ENCODE peak calls at places on chromosomes 6 and 20, in nine cellular contexts. K, W, U, E, S, N, Q, M and F are unnamed samples.

GRCh38 chr6:35024601-35025054 is 116.5 kb downstream of the TCP11 start:
- DNase-seq in K (peak; percentile 79), W (peak; percentile 79), U (no peak), E (no peak), S (no peak), N (peak; percentile 62), Q (peak; percentile 74), M (no peak), F (peak; percentile 55)

GRCh38 chr6:131831392-131831791 is 23.6 kb downstream of the ENPP1 start:
- DNase-seq in K (no peak), W (no peak), U (no peak), E (no peak), S (no peak), N (no peak), Q (no peak), M (peak; percentile 33), F (no peak)

GRCh38 chr20:1879369-1879768 is 15.8 kb upstream of the SIRPA start:
- DNase-seq in K (no peak), W (no peak), U (no peak), E (no peak), S (no peak), N (no peak), Q (no peak), M (no peak), F (no peak)

GRCh38 chr6:102114402-102114801 is 720.9 kb downstream of the GRIK2 start:
- DNase-seq in K (no peak), W (no peak), U (no peak), E (no peak), S (no peak), N (peak; percentile 24), Q (no peak), M (peak; percentile 48), F (peak; percentile 4)

GRCh38 chr6:28357036-28357435 is 7.3 kb downstream of the ZKSCAN3 start:
- DNase-seq in K (no peak), W (no peak), U (no peak), E (no peak), S (no peak), N (no peak), Q (no peak), M (no peak), F (no peak)

GRCh38 chr20:61532736-61533135 is 280.7 kb downstream of the CDH4 start:
- DNase-seq in K (no peak), W (no peak), U (no peak), E (no peak), S (no peak), N (no peak), Q (no peak), M (no peak), F (no peak)

GRCh38 chr20:62754122-62754990 is 41.9 kb upstream of the MRGBP start:
- DNase-seq in K (peak; percentile 17), W (no peak), U (no peak), E (no peak), S (no peak), N (no peak), Q (no peak), M (no peak), F (no peak)

GRCh38 chr6:78483546-78483945 is 383.8 kb upstream of the IRAK1BP1 start:
- DNase-seq in K (no peak), W (no peak), U (no peak), E (no peak), S (no peak), N (no peak), Q (no peak), M (no peak), F (no peak)

GRCh38 chr6:155116571-155116910 is 121.4 kb downstream of the TIAM2 start:
- DNase-seq in K (no peak), W (no peak), U (no peak), E (no peak), S (no peak), N (no peak), Q (no peak), M (no peak), F (no peak)

GRCh38 chr6:155121699-155122098 is 126.6 kb downstream of the TIAM2 start:
- DNase-seq in K (no peak), W (no peak), U (no peak), E (no peak), S (no peak), N (no peak), Q (peak; percentile 63), M (no peak), F (peak; percentile 57)

GRCh38 chr6:155120034-155120433 is 124.9 kb downstream of the TIAM2 start:
- DNase-seq in K (no peak), W (no peak), U (no peak), E (no peak), S (no peak), N (no peak), Q (no peak), M (no peak), F (peak; percentile 72)

GRCh38 chr6:155115893-155116570 is 120.9 kb downstream of the TIAM2 start:
- DNase-seq in K (no peak), W (no peak), U (no peak), E (no peak), S (no peak), N (no peak), Q (no peak), M (no peak), F (no peak)

DNA sequence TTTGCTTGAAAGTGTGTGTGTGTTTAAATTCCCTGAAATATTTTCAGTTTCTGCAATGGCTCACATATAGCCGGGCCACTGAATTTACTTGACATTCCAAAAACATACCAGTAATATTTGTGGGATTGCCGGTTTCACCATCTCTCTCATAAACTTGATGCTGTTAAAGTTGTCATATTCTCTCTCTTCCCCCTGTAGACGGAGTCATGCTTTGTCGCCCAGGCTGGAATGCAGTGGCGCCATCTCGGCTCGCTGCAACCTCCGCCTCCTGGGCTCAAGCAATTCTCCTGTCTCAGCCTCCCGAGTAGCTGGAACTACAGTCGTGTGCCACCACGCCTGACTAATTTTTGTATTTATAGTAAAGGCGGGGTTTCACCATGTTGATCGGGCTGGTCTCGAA is 122.2 kb downstream of the TIAM2 start:
- DNase-seq in K (no peak), W (no peak), U (no peak), E (no peak), S (no peak), N (no peak), Q (no peak), M (no peak), F (no peak)
- H3K27me3 ChIP-seq in K (no peaks in the 10 kb centered on the region), W (no peaks in the 10 kb centered on the region), U (no peaks in the 10 kb centered on the region), E (no peaks in the 10 kb centered on the region), S (no peaks in the 10 kb centered on the region), N (no peaks in the 10 kb centered on the region), Q (no peaks in the 10 kb centered on the region), M (no peaks in the 10 kb centered on the region), F (no peaks in the 10 kb centered on the region)

GRCh38 chr6:88870728-88871330 is 92.6 kb downstream of the RNGTT start:
- DNase-seq in K (no peak), W (no peak), U (no peak), E (no peak), S (peak; percentile 53), N (peak; percentile 51), Q (peak; percentile 29), M (peak; percentile 70), F (peak; percentile 8)

GRCh38 chr6:88871498-88871897 is 91.9 kb downstream of the RNGTT start:
- DNase-seq in K (no peak), W (no peak), U (no peak), E (no peak), S (no peak), N (no peak), Q (no peak), M (no peak), F (no peak)

GRCh38 chr6:88867841-88868558 is 95.4 kb downstream of the RNGTT start:
- DNase-seq in K (no peak), W (no peak), U (no peak), E (no peak), S (no peak), N (no peak), Q (no peak), M (no peak), F (peak; percentile 2)

GRCh38 chr6:88868559-88868860 is 94.9 kb downstream of the RNGTT start:
- DNase-seq in K (no peak), W (no peak), U (no peak), E (no peak), S (no peak), N (no peak), Q (no peak), M (no peak), F (no peak)

GRCh38 chr6:88869263-88870023 is 94.0 kb downstream of the RNGTT start:
- DNase-seq in K (no peak), W (no peak), U (no peak), E (no peak), S (no peak), N (no peak), Q (no peak), M (no peak), F (no peak)
- H3K4me3 ChIP-seq in K (no peak overlapping the region), W (no peak overlapping the region), U (no peak overlapping the region), E (no peak overlapping the region), S (no peak overlapping the region), N (no peak overlapping the region), Q (no peak overlapping the region), M (no peak overlapping the region), F (no peak overlapping the region)

GRCh38 chr6:31624070-31624469 is 3.6 kb downstream of the PRRC2A start:
- DNase-seq in K (no peak), W (no peak), U (no peak), E (no peak), S (no peak), N (no peak), Q (peak; percentile 6), M (no peak), F (no peak)

GRCh38 chr6:31620586-31621319 is at the start of gene PRRC2A:
- DNase-seq in K (no peak), W (peak; percentile 76), U (peak; percentile 81), E (peak; percentile 74), S (no peak), N (peak; percentile 90), Q (peak; percentile 90), M (peak; percentile 87), F (peak; percentile 99)

GRCh38 chr6:31621320-31621939 is 915 bp downstream of the PRRC2A start:
- DNase-seq in K (no peak), W (no peak), U (no peak), E (no peak), S (peak; percentile 24), N (no peak), Q (peak; percentile 16), M (no peak), F (no peak)

GRCh38 chr6:31621991-31622390 is 1.5 kb downstream of the PRRC2A start:
- DNase-seq in K (no peak), W (no peak), U (no peak), E (no peak), S (no peak), N (no peak), Q (peak; percentile 33), M (no peak), F (peak; percentile 36)

DNA sequence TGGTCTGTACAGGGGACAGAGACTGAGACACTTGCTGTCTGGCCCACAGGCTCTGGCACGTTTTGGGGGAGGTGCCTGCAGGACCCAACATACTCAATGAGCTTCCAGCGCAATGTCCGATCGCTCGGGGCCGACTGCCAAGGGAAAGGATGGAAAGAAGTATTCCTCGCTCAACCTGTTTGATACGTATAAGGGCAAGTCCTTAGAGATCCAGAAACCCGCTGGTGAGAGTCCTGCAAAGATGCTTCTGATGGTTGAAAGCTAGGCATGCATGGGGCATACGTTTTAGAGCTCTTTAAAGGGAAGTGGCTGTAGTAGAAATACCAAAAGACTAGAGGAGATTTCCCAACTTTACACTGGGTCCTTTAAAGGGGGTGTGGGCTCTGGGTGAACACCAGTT is 2.2 kb downstream of the PRRC2A start:
- DNase-seq in K (no peak), W (peak; percentile 46), U (no peak), E (no peak), S (no peak), N (no peak), Q (peak; percentile 10), M (no peak), F (peak; percentile 32)
- H3K36me3 ChIP-seq in K (peaks cover 8% of the 10 kb centered on the region), W (no peaks in the 10 kb centered on the region), U (no peaks in the 10 kb centered on the region), E (peaks cover 43% of the 10 kb centered on the region), S (peaks cover 48% of the 10 kb centered on the region), N (no peaks in the 10 kb centered on the region), Q (peaks cover 62% of the 10 kb centered on the region), M (peaks cover 62% of the 10 kb centered on the region), F (peaks cover 42% of the 10 kb centered on the region)

GRCh38 chr6:99951016-99951805 is 42.8 kb downstream of the MCHR2 start:
- DNase-seq in K (no peak), W (no peak), U (no peak), E (no peak), S (no peak), N (no peak), Q (no peak), M (no peak), F (no peak)

GRCh38 chr6:99943846-99944245 is 50.2 kb downstream of the MCHR2 start:
- DNase-seq in K (no peak), W (no peak), U (no peak), E (no peak), S (no peak), N (no peak), Q (no peak), M (peak; percentile 11), F (no peak)

GRCh38 chr6:99940582-99940981 is 53.4 kb downstream of the MCHR2 start:
- DNase-seq in K (no peak), W (no peak), U (no peak), E (no peak), S (no peak), N (no peak), Q (no peak), M (no peak), F (no peak)

GRCh38 chr6:99945995-99946394 is 48.0 kb downstream of the MCHR2 start:
- DNase-seq in K (no peak), W (no peak), U (no peak), E (no peak), S (no peak), N (no peak), Q (no peak), M (no peak), F (no peak)
- H3K27me3 ChIP-seq in K (no peaks in the 10 kb centered on the region), W (no peaks in the 10 kb centered on the region), U (no peaks in the 10 kb centered on the region), E (no peaks in the 10 kb centered on the region), S (no peaks in the 10 kb centered on the region), N (no peaks in the 10 kb centered on the region), Q (no peaks in the 10 kb centered on the region), M (no peaks in the 10 kb centered on the region), F (no peaks in the 10 kb centered on the region)